ENCODE peak calls at places on chromosomes 3 and 15, in nine cellular contexts. K is NCI-H510A treated with DMSO at 0.1 percent for 48 hours; Q is COR-L47; B is frontal cortex; G is SW 1271; Z is NCI-H2081; I is OCI-LY7; W is activated CD8-positive, alpha-beta memory T cell treated with anti-CD3 and anti-CD28 coated beads for 24 hours; J is A172. D is an unnamed sample.

GRCh38 chr3:15633766-15634588 is 32.4 kb downstream of the BTD start:
- DNase-seq in Q (no peak), B (no peak), Z (no peak), W (no peak), I (no peak), J (peak), G (no peak), K (no peak), D (no peak)

GRCh38 chr3:183500981-183501704 is 54.4 kb downstream of the KLHL6 start:
- DNase-seq in W (no peak), I (no peak), B (no peak), J (no peak), G (no peak), Q (no peak), K (no peak), Z (no peak), D (no peak)

GRCh38 chr3:129618901-129619671 is 12.6 kb upstream of the PLXND1 start:
- DNase-seq in K (no peak), G (no peak), B (no peak), I (no peak), Q (no peak), J (no peak), Z (no peak), W (no peak), D (no peak)

GRCh38 chr3:50340404-50341329 is at the start of gene RASSF1:
- DNase-seq in K (no peak), I (peak), J (no peak), Q (no peak), G (no peak), W (peak), B (no peak), Z (no peak), D (peak)

GRCh38 chr3:141486735-141487418 is at the start of gene RASA2:
- DNase-seq in W (peak), J (peak), G (peak), Q (peak), B (peak), Z (peak), I (peak), K (peak), D (peak)

GRCh38 chr15:87730706-87731105 is 525.8 kb downstream of the NTRK3 start:
- DNase-seq in G (no peak), J (no peak), W (no peak), B (no peak), Z (no peak), Q (no peak), I (no peak), K (no peak), D (no peak)

GRCh38 chr3:196991581-196992460 is 23.2 kb upstream of the PIGZ start:
- DNase-seq in J (no peak), K (no peak), G (no peak), Q (no peak), I (no peak), W (no peak), B (no peak), Z (no peak), D (no peak)

GRCh38 chr3:112007641-112008040 is 8.9 kb downstream of the TAGLN3 start:
- DNase-seq in J (peak), W (no peak), G (no peak), B (no peak), Q (no peak), K (no peak), Z (no peak), I (no peak), D (no peak)

GRCh38 chr15:45121706-45122417 is 7.7 kb downstream of the DUOXA2 start:
- DNase-seq in Q (no peak), K (no peak), J (peak), G (peak), B (no peak), I (no peak), W (no peak), Z (no peak), D (no peak)

GRCh38 chr3:76065975-76066374 is 280.6 kb upstream of the ZNF717 start:
- DNase-seq in I (no peak), J (no peak), W (no peak), Q (peak), Z (peak), G (no peak), K (no peak), B (no peak), D (no peak)

GRCh38 chr15:39645138-39645975 is 64.5 kb downstream of the THBS1 start:
- DNase-seq in Z (no peak), Q (no peak), G (no peak), B (no peak), J (no peak), I (no peak), K (no peak), W (no peak), D (no peak)

GRCh38 chr3:153069598-153069997 is 92.4 kb upstream of the RAP2B start:
- DNase-seq in G (no peak), W (no peak), J (peak), Q (no peak), I (no peak), B (no peak), Z (no peak), K (no peak), D (peak)

GRCh38 chr3:155131104-155131503 is 51.0 kb downstream of the MME start:
- DNase-seq in B (no peak), J (peak), Q (no peak), Z (no peak), I (no peak), W (no peak), K (no peak), G (no peak), D (peak)

GRCh38 chr3:73029321-73029796 is 32.1 kb upstream of the EBLN2 start:
- DNase-seq in K (no peak), B (no peak), W (no peak), Q (no peak), G (peak), I (no peak), J (peak), Z (no peak), D (peak)

GRCh38 chr15:100083572-100083971 is 258.2 kb downstream of the ADAMTS17 start:
- DNase-seq in B (no peak), Q (no peak), J (no peak), W (no peak), Z (no peak), I (no peak), K (no peak), G (no peak), D (no peak)